ENCODE peak calls at places on chromosomes 12 and 14, in nine cellular contexts. One of them, this sample, is unnamed.

GRCh38 chr14:61102549-61103466 is 121.8 kb downstream of the SLC38A6 start:
- DNase-seq in astrocyte of the spinal cord: no peak
- DNase-seq in cardiac fibroblast: no peak
- DNase-seq in right lobe of liver: peak; percentile 79
- DNase-seq in CD8-positive, alpha-beta T cell: no peak
- DNase-seq in HCT116: no peak
- DNase-seq in pancreas: no peak
- DNase-seq in AG10803: no peak
- DNase-seq in breast epithelium: no peak
- DNase-seq in this sample: no peak

GRCh38 chr14:104926619-104927431 is 2.1 kb downstream of the PLD4 start:
- DNase-seq in AG10803: no peak
- DNase-seq in HCT116: no peak
- DNase-seq in CD8-positive, alpha-beta T cell: no peak
- DNase-seq in breast epithelium: no peak
- DNase-seq in astrocyte of the spinal cord: no peak
- DNase-seq in right lobe of liver: no peak
- DNase-seq in pancreas: peak; percentile 55
- DNase-seq in cardiac fibroblast: no peak
- DNase-seq in this sample: no peak

GRCh38 chr12:79643821-79644220 is 46.9 kb downstream of the PAWR start:
- DNase-seq in cardiac fibroblast: no peak
- DNase-seq in HCT116: no peak
- DNase-seq in AG10803: no peak
- DNase-seq in CD8-positive, alpha-beta T cell: no peak
- DNase-seq in astrocyte of the spinal cord: no peak
- DNase-seq in breast epithelium: no peak
- DNase-seq in right lobe of liver: no peak
- DNase-seq in pancreas: no peak
- DNase-seq in this sample: no peak

GRCh38 chr12:67991158-67991557 is 1.9 kb downstream of the IFNG-AS1 start:
- DNase-seq in cardiac fibroblast: no peak
- DNase-seq in pancreas: no peak
- DNase-seq in AG10803: no peak
- DNase-seq in CD8-positive, alpha-beta T cell: no peak
- DNase-seq in HCT116: no peak
- DNase-seq in astrocyte of the spinal cord: no peak
- DNase-seq in right lobe of liver: no peak
- DNase-seq in breast epithelium: no peak
- DNase-seq in this sample: no peak

GRCh38 chr14:104435147-104436046 is 144.2 kb upstream of the C14orf180 start:
- DNase-seq in astrocyte of the spinal cord: no peak
- DNase-seq in pancreas: peak; percentile 55
- DNase-seq in AG10803: no peak
- DNase-seq in cardiac fibroblast: no peak
- DNase-seq in CD8-positive, alpha-beta T cell: no peak
- DNase-seq in breast epithelium: peak; percentile 45
- DNase-seq in right lobe of liver: no peak
- DNase-seq in HCT116: no peak
- DNase-seq in this sample: no peak

GRCh38 chr12:12399906-12400305 is 43.0 kb downstream of the BORCS5 start:
- DNase-seq in CD8-positive, alpha-beta T cell: no peak
- DNase-seq in right lobe of liver: no peak
- DNase-seq in cardiac fibroblast: peak; percentile 25
- DNase-seq in AG10803: no peak
- DNase-seq in HCT116: no peak
- DNase-seq in pancreas: no peak
- DNase-seq in breast epithelium: no peak
- DNase-seq in astrocyte of the spinal cord: no peak
- DNase-seq in this sample: no peak

GRCh38 chr14:74245292-74245691 is 6.0 kb downstream of the VSX2 start:
- DNase-seq in pancreas: no peak
- DNase-seq in AG10803: no peak
- DNase-seq in CD8-positive, alpha-beta T cell: no peak
- DNase-seq in right lobe of liver: no peak
- DNase-seq in HCT116: no peak
- DNase-seq in breast epithelium: no peak
- DNase-seq in astrocyte of the spinal cord: no peak
- DNase-seq in cardiac fibroblast: no peak
- DNase-seq in this sample: no peak

GRCh38 chr12:126464157-126464556 is 1398.9 kb downstream of the AACS start:
- DNase-seq in CD8-positive, alpha-beta T cell: no peak
- DNase-seq in cardiac fibroblast: peak; percentile 2
- DNase-seq in AG10803: no peak
- DNase-seq in HCT116: no peak
- DNase-seq in pancreas: no peak
- DNase-seq in right lobe of liver: no peak
- DNase-seq in astrocyte of the spinal cord: no peak
- DNase-seq in breast epithelium: no peak
- DNase-seq in this sample: no peak

GRCh38 chr12:73413974-73414373 is 1123.7 kb upstream of the ATXN7L3B start:
- DNase-seq in right lobe of liver: no peak
- DNase-seq in AG10803: no peak
- DNase-seq in pancreas: no peak
- DNase-seq in astrocyte of the spinal cord: no peak
- DNase-seq in CD8-positive, alpha-beta T cell: no peak
- DNase-seq in HCT116: no peak
- DNase-seq in cardiac fibroblast: no peak
- DNase-seq in breast epithelium: no peak
- DNase-seq in this sample: no peak

GRCh38 chr14:24437020-24437735 is 5.4 kb downstream of the SDR39U1 start:
- DNase-seq in CD8-positive, alpha-beta T cell: no peak
- DNase-seq in breast epithelium: no peak
- DNase-seq in astrocyte of the spinal cord: no peak
- DNase-seq in cardiac fibroblast: no peak
- DNase-seq in pancreas: peak; percentile 58
- DNase-seq in HCT116: no peak
- DNase-seq in right lobe of liver: no peak
- DNase-seq in AG10803: no peak
- DNase-seq in this sample: no peak

GRCh38 chr12:39966251-39966650 is 139.6 kb downstream of the SLC2A13 start:
- DNase-seq in HCT116: no peak
- DNase-seq in pancreas: no peak
- DNase-seq in right lobe of liver: no peak
- DNase-seq in CD8-positive, alpha-beta T cell: no peak
- DNase-seq in cardiac fibroblast: no peak
- DNase-seq in AG10803: no peak
- DNase-seq in astrocyte of the spinal cord: no peak
- DNase-seq in breast epithelium: no peak
- DNase-seq in this sample: no peak

GRCh38 chr12:67727652-67728295 is 79.2 kb downstream of the DYRK2 start:
- DNase-seq in HCT116: no peak
- DNase-seq in CD8-positive, alpha-beta T cell: no peak
- DNase-seq in astrocyte of the spinal cord: no peak
- DNase-seq in AG10803: no peak
- DNase-seq in pancreas: no peak
- DNase-seq in right lobe of liver: no peak
- DNase-seq in cardiac fibroblast: no peak
- DNase-seq in breast epithelium: no peak
- DNase-seq in this sample: no peak

GRCh38 chr14:98864211-98864610 is 407.8 kb downstream of the BCL11B start:
- DNase-seq in AG10803: no peak
- DNase-seq in breast epithelium: no peak
- DNase-seq in CD8-positive, alpha-beta T cell: no peak
- DNase-seq in astrocyte of the spinal cord: no peak
- DNase-seq in right lobe of liver: no peak
- DNase-seq in cardiac fibroblast: no peak
- DNase-seq in HCT116: no peak
- DNase-seq in pancreas: no peak
- DNase-seq in this sample: no peak

GRCh38 chr12:107598906-107599305 is 86.7 kb upstream of the PWP1 start:
- DNase-seq in right lobe of liver: no peak
- DNase-seq in AG10803: no peak
- DNase-seq in cardiac fibroblast: no peak
- DNase-seq in CD8-positive, alpha-beta T cell: no peak
- DNase-seq in astrocyte of the spinal cord: no peak
- DNase-seq in pancreas: no peak
- DNase-seq in breast epithelium: no peak
- DNase-seq in HCT116: no peak
- DNase-seq in this sample: no peak

GRCh38 chr14:34052658-34053014 is 101.8 kb upstream of the EGLN3 start:
- DNase-seq in cardiac fibroblast: peak; percentile 55
- DNase-seq in CD8-positive, alpha-beta T cell: no peak
- DNase-seq in AG10803: peak; percentile 36
- DNase-seq in right lobe of liver: no peak
- DNase-seq in astrocyte of the spinal cord: peak; percentile 81
- DNase-seq in breast epithelium: no peak
- DNase-seq in HCT116: peak; percentile 70
- DNase-seq in pancreas: no peak
- DNase-seq in this sample: peak; percentile 83

GRCh38 chr12:124915249-124916236 is 1.1 kb upstream of the UBC start:
- DNase-seq in pancreas: no peak
- DNase-seq in breast epithelium: peak; percentile 60
- DNase-seq in right lobe of liver: peak; percentile 80
- DNase-seq in AG10803: peak; percentile 50
- DNase-seq in cardiac fibroblast: peak; percentile 55
- DNase-seq in astrocyte of the spinal cord: no peak
- DNase-seq in CD8-positive, alpha-beta T cell: no peak
- DNase-seq in HCT116: no peak
- DNase-seq in this sample: peak; percentile 35

DNA sequence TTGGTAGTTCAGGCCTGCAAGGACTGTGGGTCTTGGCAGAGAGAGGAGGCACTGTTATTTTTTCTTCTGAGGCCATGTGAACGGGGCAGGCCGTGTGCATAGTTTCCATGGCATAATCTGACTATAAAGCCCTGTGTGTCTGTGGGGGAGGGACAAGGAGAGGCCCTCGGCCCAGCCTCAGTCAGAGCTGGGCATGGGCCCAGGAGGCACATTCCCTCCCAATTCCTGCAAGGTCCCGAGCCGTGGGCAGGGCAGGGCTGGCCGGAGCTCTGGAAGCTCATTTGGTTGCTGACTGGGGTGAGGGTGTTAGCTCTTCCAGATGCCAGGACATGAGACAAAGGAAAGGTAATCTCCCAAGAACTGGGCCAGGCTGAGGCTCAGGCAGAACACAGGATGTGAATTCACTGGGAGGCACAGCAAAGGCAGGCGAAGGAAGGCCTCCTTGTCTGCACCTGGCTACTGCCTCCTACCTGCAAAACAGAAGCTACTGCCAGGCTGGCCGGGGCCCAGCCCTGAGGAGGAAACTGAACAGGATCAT is 22.0 kb upstream of the PLEKHG3 start:
- DNase-seq in HCT116: no peak
- DNase-seq in CD8-positive, alpha-beta T cell: no peak
- DNase-seq in AG10803: peak; percentile 84
- DNase-seq in cardiac fibroblast: peak; percentile 93
- DNase-seq in right lobe of liver: no peak
- DNase-seq in astrocyte of the spinal cord: peak; percentile 62
- DNase-seq in breast epithelium: no peak
- DNase-seq in pancreas: peak; percentile 85
- DNase-seq in this sample: peak; percentile 36
- TF ChIP-seq CTCF in HCT116: peak; percentile 26
- TF ChIP-seq CTCF in CD8-positive, alpha-beta T cell: no peak
- TF ChIP-seq CTCF in AG10803: no peak
- TF ChIP-seq CTCF in cardiac fibroblast: no peak
- TF ChIP-seq CTCF in right lobe of liver: no peak
- TF ChIP-seq CTCF in astrocyte of the spinal cord: no peak
- TF ChIP-seq CTCF in breast epithelium: no peak
- TF ChIP-seq CTCF in pancreas: no peak
- TF ChIP-seq CTCF in this sample: no peak

DNA sequence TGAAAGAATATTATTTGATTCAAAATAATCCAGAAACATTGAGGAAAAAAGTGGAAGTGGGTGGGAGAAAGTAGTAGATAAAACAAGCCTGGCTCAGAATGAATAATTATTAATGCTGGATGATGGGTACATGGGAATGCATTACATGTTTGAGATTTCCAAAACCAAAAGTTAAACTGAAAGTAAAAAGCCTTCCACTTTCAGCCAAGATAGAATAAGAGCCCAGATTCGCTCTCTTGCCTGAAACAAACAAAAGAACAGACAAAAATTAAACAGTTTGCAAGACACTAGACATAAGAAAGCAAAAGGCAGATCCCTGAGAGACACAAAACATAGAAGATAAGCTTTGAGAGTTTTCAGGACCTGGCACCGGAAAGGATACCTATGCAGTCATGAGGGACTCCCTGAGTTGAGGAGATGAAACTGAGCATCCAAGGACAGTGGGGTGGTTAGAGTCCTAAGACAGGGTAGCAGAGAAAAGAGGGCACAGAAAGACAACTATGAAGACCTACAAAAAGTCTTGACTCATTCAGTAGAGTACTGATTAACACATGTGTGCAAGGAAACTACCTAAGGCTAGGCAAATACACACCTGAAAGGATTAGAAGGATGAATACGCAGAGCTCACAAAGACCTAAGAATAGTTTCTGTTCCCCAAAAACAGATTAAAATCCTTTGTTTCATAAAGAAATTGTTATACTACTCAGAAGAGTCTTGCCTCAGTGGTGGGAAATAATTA is 54.1 kb downstream of the CEP83 start:
- DNase-seq in AG10803: peak; percentile 3
- DNase-seq in breast epithelium: no peak
- DNase-seq in CD8-positive, alpha-beta T cell: no peak
- DNase-seq in HCT116: no peak
- DNase-seq in cardiac fibroblast: no peak
- DNase-seq in right lobe of liver: no peak
- DNase-seq in astrocyte of the spinal cord: no peak
- DNase-seq in pancreas: no peak
- DNase-seq in this sample: peak; percentile 9
- H3K4me3 ChIP-seq in AG10803: peak overlapping the region; percentile 42
- H3K4me3 ChIP-seq in breast epithelium: peak overlapping the region; percentile 29
- H3K4me3 ChIP-seq in CD8-positive, alpha-beta T cell: no peak overlapping the region
- H3K4me3 ChIP-seq in HCT116: no peak overlapping the region
- H3K4me3 ChIP-seq in cardiac fibroblast: no peak overlapping the region
- H3K4me3 ChIP-seq in right lobe of liver: no peak overlapping the region
- H3K4me3 ChIP-seq in astrocyte of the spinal cord: no peak overlapping the region
- H3K4me3 ChIP-seq in pancreas: no peak overlapping the region
- H3K4me3 ChIP-seq in this sample: no peak overlapping the region

GRCh38 chr12:54786081-54786480 is 68.2 kb upstream of the MUCL1 start:
- DNase-seq in pancreas: no peak
- DNase-seq in CD8-positive, alpha-beta T cell: no peak
- DNase-seq in cardiac fibroblast: no peak
- DNase-seq in astrocyte of the spinal cord: no peak
- DNase-seq in breast epithelium: no peak
- DNase-seq in AG10803: no peak
- DNase-seq in right lobe of liver: no peak
- DNase-seq in HCT116: no peak
- DNase-seq in this sample: no peak

GRCh38 chr12:54784115-54784514 is 70.2 kb upstream of the MUCL1 start:
- DNase-seq in CD8-positive, alpha-beta T cell: no peak
- DNase-seq in breast epithelium: no peak
- DNase-seq in astrocyte of the spinal cord: no peak
- DNase-seq in right lobe of liver: no peak
- DNase-seq in AG10803: no peak
- DNase-seq in pancreas: no peak
- DNase-seq in HCT116: no peak
- DNase-seq in cardiac fibroblast: no peak
- DNase-seq in this sample: no peak
- TF ChIP-seq CTCF in CD8-positive, alpha-beta T cell: no peak
- TF ChIP-seq CTCF in breast epithelium: no peak
- TF ChIP-seq CTCF in astrocyte of the spinal cord: no peak
- TF ChIP-seq CTCF in right lobe of liver: no peak
- TF ChIP-seq CTCF in AG10803: no peak
- TF ChIP-seq CTCF in pancreas: no peak
- TF ChIP-seq CTCF in HCT116: no peak
- TF ChIP-seq CTCF in cardiac fibroblast: no peak
- TF ChIP-seq CTCF in this sample: no peak

DNA sequence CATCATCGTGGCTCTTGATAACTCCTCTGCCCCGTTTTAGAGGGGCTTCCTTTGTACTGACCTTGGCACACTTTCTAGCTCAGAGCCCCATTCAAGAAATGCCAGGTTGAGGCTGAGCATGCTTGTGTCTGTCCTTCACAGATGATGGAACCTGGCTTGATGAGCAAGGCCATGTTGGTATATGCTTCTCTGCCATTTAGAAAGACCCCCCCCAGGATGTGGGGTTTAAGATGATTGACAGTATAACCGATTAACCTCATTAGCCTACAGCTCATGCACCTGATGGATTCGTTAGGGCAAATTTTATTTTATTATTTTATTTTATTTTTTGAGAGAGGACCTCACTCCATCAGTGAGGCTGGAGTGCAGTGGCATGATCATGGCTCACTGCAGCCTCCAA is 21.0 kb downstream of the BATF start:
- DNase-seq in astrocyte of the spinal cord: no peak
- DNase-seq in breast epithelium: no peak
- DNase-seq in AG10803: no peak
- DNase-seq in CD8-positive, alpha-beta T cell: no peak
- DNase-seq in cardiac fibroblast: no peak
- DNase-seq in right lobe of liver: no peak
- DNase-seq in pancreas: no peak
- DNase-seq in HCT116: no peak
- DNase-seq in this sample: no peak
- H3K4me3 ChIP-seq in astrocyte of the spinal cord: no peak overlapping the region
- H3K4me3 ChIP-seq in breast epithelium: no peak overlapping the region
- H3K4me3 ChIP-seq in AG10803: no peak overlapping the region
- H3K4me3 ChIP-seq in CD8-positive, alpha-beta T cell: peak overlapping the region; percentile 1
- H3K4me3 ChIP-seq in cardiac fibroblast: no peak overlapping the region
- H3K4me3 ChIP-seq in right lobe of liver: no peak overlapping the region
- H3K4me3 ChIP-seq in pancreas: no peak overlapping the region
- H3K4me3 ChIP-seq in HCT116: no peak overlapping the region
- H3K4me3 ChIP-seq in this sample: no peak overlapping the region